ENCODE peak calls at places on chromosome 19, in five cellular contexts. One of them, this sample, is unnamed.

GRCh38 chr19:16325671-16326400 is 1.2 kb downstream of the KLF2 start:
- DNase-seq in transverse colon: peak
- DNase-seq in upper lobe of right lung: peak
- DNase-seq in omental fat pad: no peak
- DNase-seq in left ventricle myocardium inferior: no peak
- DNase-seq in this sample: peak

GRCh38 chr19:42370068-42370520 is 20.0 kb downstream of the CNFN start:
- DNase-seq in transverse colon: no peak
- DNase-seq in upper lobe of right lung: no peak
- DNase-seq in omental fat pad: no peak
- DNase-seq in left ventricle myocardium inferior: no peak
- DNase-seq in this sample: no peak

GRCh38 chr19:39341122-39341719 is 1.0 kb upstream of the SAMD4B start:
- DNase-seq in transverse colon: peak
- DNase-seq in upper lobe of right lung: no peak
- DNase-seq in omental fat pad: no peak
- DNase-seq in left ventricle myocardium inferior: peak
- DNase-seq in this sample: peak

GRCh38 chr19:37505958-37506386 is 767 bp upstream of the ZNF793 start:
- DNase-seq in transverse colon: no peak
- DNase-seq in upper lobe of right lung: no peak
- DNase-seq in omental fat pad: no peak
- DNase-seq in left ventricle myocardium inferior: no peak
- DNase-seq in this sample: no peak

GRCh38 chr19:18951721-18952281 is 10.8 kb upstream of the HOMER3 start:
- DNase-seq in transverse colon: no peak
- DNase-seq in upper lobe of right lung: no peak
- DNase-seq in omental fat pad: no peak
- DNase-seq in left ventricle myocardium inferior: no peak
- DNase-seq in this sample: no peak

GRCh38 chr19:28341810-28342350 is 871.1 kb downstream of the UQCRFS1 start:
- DNase-seq in transverse colon: no peak
- DNase-seq in upper lobe of right lung: no peak
- DNase-seq in omental fat pad: no peak
- DNase-seq in left ventricle myocardium inferior: no peak
- DNase-seq in this sample: no peak

GRCh38 chr19:51887522-51888498 is at the start of gene ZNF577:
- DNase-seq in transverse colon: peak
- DNase-seq in upper lobe of right lung: peak
- DNase-seq in omental fat pad: peak
- DNase-seq in left ventricle myocardium inferior: peak
- DNase-seq in this sample: peak

GRCh38 chr19:35220315-35220921 is 8.1 kb downstream of the FAM187B start:
- DNase-seq in transverse colon: no peak
- DNase-seq in upper lobe of right lung: no peak
- DNase-seq in omental fat pad: no peak
- DNase-seq in left ventricle myocardium inferior: no peak
- DNase-seq in this sample: no peak

GRCh38 chr19:27746691-27747380 is 1466.1 kb downstream of the UQCRFS1 start:
- DNase-seq in transverse colon: peak
- DNase-seq in upper lobe of right lung: peak
- DNase-seq in omental fat pad: no peak
- DNase-seq in left ventricle myocardium inferior: peak
- DNase-seq in this sample: peak

GRCh38 chr19:23101241-23101640 is 15.6 kb upstream of the ZNF730 start:
- DNase-seq in transverse colon: no peak
- DNase-seq in upper lobe of right lung: no peak
- DNase-seq in omental fat pad: no peak
- DNase-seq in left ventricle myocardium inferior: no peak
- DNase-seq in this sample: no peak

GRCh38 chr19:18097993-18098890 is 664 bp downstream of the MAST3 start:
- DNase-seq in transverse colon: no peak
- DNase-seq in upper lobe of right lung: no peak
- DNase-seq in omental fat pad: no peak
- DNase-seq in left ventricle myocardium inferior: no peak
- DNase-seq in this sample: no peak

GRCh38 chr19:31100945-31101344 is 248.3 kb downstream of the TSHZ3 start:
- DNase-seq in transverse colon: no peak
- DNase-seq in upper lobe of right lung: no peak
- DNase-seq in omental fat pad: no peak
- DNase-seq in left ventricle myocardium inferior: no peak
- DNase-seq in this sample: no peak

GRCh38 chr19:40393894-40394815 is 4.2 kb upstream of the HIPK4 start:
- DNase-seq in transverse colon: no peak
- DNase-seq in upper lobe of right lung: no peak
- DNase-seq in omental fat pad: no peak
- DNase-seq in left ventricle myocardium inferior: no peak
- DNase-seq in this sample: no peak

GRCh38 chr19:40394816-40395210 is 4.8 kb upstream of the HIPK4 start:
- DNase-seq in transverse colon: no peak
- DNase-seq in upper lobe of right lung: no peak
- DNase-seq in omental fat pad: no peak
- DNase-seq in left ventricle myocardium inferior: no peak
- DNase-seq in this sample: no peak

GRCh38 chr19:40390084-40390742 is at the start of gene HIPK4:
- DNase-seq in transverse colon: no peak
- DNase-seq in upper lobe of right lung: no peak
- DNase-seq in omental fat pad: no peak
- DNase-seq in left ventricle myocardium inferior: no peak
- DNase-seq in this sample: no peak

GRCh38 chr19:40392123-40392522 is 2.1 kb upstream of the HIPK4 start:
- DNase-seq in transverse colon: no peak
- DNase-seq in upper lobe of right lung: no peak
- DNase-seq in omental fat pad: no peak
- DNase-seq in left ventricle myocardium inferior: no peak
- DNase-seq in this sample: no peak

GRCh38 chr19:40392894-40393517 is 3.0 kb upstream of the HIPK4 start:
- DNase-seq in transverse colon: peak
- DNase-seq in upper lobe of right lung: peak
- DNase-seq in omental fat pad: no peak
- DNase-seq in left ventricle myocardium inferior: no peak
- DNase-seq in this sample: no peak
- TF ChIP-seq CTCF in transverse colon: peak
- TF ChIP-seq CTCF in upper lobe of right lung: peak
- TF ChIP-seq CTCF in omental fat pad: no peak
- TF ChIP-seq CTCF in left ventricle myocardium inferior: peak
- TF ChIP-seq CTCF in this sample: no peak

GRCh38 chr19:55069137-55069858 is 6.3 kb upstream of the RDH13 start:
- DNase-seq in transverse colon: peak
- DNase-seq in upper lobe of right lung: peak
- DNase-seq in omental fat pad: no peak
- DNase-seq in left ventricle myocardium inferior: no peak
- DNase-seq in this sample: no peak
- TF ChIP-seq CTCF in transverse colon: peak
- TF ChIP-seq CTCF in upper lobe of right lung: no peak
- TF ChIP-seq CTCF in omental fat pad: no peak
- TF ChIP-seq CTCF in left ventricle myocardium inferior: no peak
- TF ChIP-seq CTCF in this sample: no peak

GRCh38 chr19:2476451-2477140 is 669 bp downstream of the GADD45B start:
- DNase-seq in transverse colon: peak
- DNase-seq in upper lobe of right lung: peak
- DNase-seq in omental fat pad: no peak
- DNase-seq in left ventricle myocardium inferior: peak
- DNase-seq in this sample: peak
- TF ChIP-seq CTCF in transverse colon: no peak
- TF ChIP-seq CTCF in upper lobe of right lung: no peak
- TF ChIP-seq CTCF in omental fat pad: no peak
- TF ChIP-seq CTCF in left ventricle myocardium inferior: no peak
- TF ChIP-seq CTCF in this sample: no peak

DNA sequence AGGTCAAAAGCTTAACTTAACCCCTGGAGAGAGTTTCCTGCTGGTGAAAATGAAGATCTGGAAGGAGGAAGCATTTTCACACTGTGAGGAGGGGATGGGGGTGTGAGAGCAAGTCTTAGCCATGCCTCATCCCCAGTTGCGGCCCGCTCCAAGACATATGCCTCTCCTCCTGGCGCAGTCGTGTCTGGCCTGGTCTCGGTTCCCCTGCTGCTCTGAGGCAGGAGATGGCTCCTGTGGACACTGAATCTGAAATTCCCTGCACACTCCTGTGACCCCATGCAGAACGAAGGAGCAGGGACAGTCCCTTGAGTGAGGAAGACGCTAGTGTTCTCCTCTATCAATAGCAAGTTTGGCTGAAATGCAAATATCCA is 350 bp upstream of the ZNF69 start:
- DNase-seq in transverse colon: no peak
- DNase-seq in upper lobe of right lung: no peak
- DNase-seq in omental fat pad: no peak
- DNase-seq in left ventricle myocardium inferior: no peak
- DNase-seq in this sample: no peak
- TF ChIP-seq CTCF in transverse colon: no peak
- TF ChIP-seq CTCF in upper lobe of right lung: no peak
- TF ChIP-seq CTCF in omental fat pad: no peak
- TF ChIP-seq CTCF in left ventricle myocardium inferior: no peak
- TF ChIP-seq CTCF in this sample: no peak

GRCh38 chr19:4831351-4832340 is at the start of gene TICAM1:
- DNase-seq in transverse colon: peak
- DNase-seq in upper lobe of right lung: peak
- DNase-seq in omental fat pad: peak
- DNase-seq in left ventricle myocardium inferior: peak
- DNase-seq in this sample: peak
- TF ChIP-seq CTCF in transverse colon: peak
- TF ChIP-seq CTCF in upper lobe of right lung: no peak
- TF ChIP-seq CTCF in omental fat pad: no peak
- TF ChIP-seq CTCF in left ventricle myocardium inferior: peak
- TF ChIP-seq CTCF in this sample: peak

GRCh38 chr19:4454952-4455738 is 2.4 kb downstream of the UBXN6 start:
- DNase-seq in transverse colon: no peak
- DNase-seq in upper lobe of right lung: no peak
- DNase-seq in omental fat pad: no peak
- DNase-seq in left ventricle myocardium inferior: no peak
- DNase-seq in this sample: no peak

GRCh38 chr19:4456843-4457653 is 546 bp downstream of the UBXN6 start:
- DNase-seq in transverse colon: peak
- DNase-seq in upper lobe of right lung: no peak
- DNase-seq in omental fat pad: no peak
- DNase-seq in left ventricle myocardium inferior: peak
- DNase-seq in this sample: peak

GRCh38 chr19:4454621-4454951 is 3.0 kb downstream of the UBXN6 start:
- DNase-seq in transverse colon: no peak
- DNase-seq in upper lobe of right lung: no peak
- DNase-seq in omental fat pad: no peak
- DNase-seq in left ventricle myocardium inferior: no peak
- DNase-seq in this sample: no peak

GRCh38 chr19:4456566-4456842 is 1.1 kb downstream of the UBXN6 start:
- DNase-seq in transverse colon: peak
- DNase-seq in upper lobe of right lung: no peak
- DNase-seq in omental fat pad: no peak
- DNase-seq in left ventricle myocardium inferior: no peak
- DNase-seq in this sample: peak

GRCh38 chr19:4455742-4456565 is 1.6 kb downstream of the UBXN6 start:
- DNase-seq in transverse colon: peak
- DNase-seq in upper lobe of right lung: peak
- DNase-seq in omental fat pad: no peak
- DNase-seq in left ventricle myocardium inferior: peak
- DNase-seq in this sample: no peak
- TF ChIP-seq CTCF in transverse colon: no peak
- TF ChIP-seq CTCF in upper lobe of right lung: no peak
- TF ChIP-seq CTCF in omental fat pad: no peak
- TF ChIP-seq CTCF in left ventricle myocardium inferior: no peak
- TF ChIP-seq CTCF in this sample: no peak

GRCh38 chr19:46006411-46006810 is 11.1 kb downstream of the CCDC61 start:
- DNase-seq in transverse colon: no peak
- DNase-seq in upper lobe of right lung: no peak
- DNase-seq in omental fat pad: no peak
- DNase-seq in left ventricle myocardium inferior: no peak
- DNase-seq in this sample: no peak
- TF ChIP-seq CTCF in transverse colon: no peak
- TF ChIP-seq CTCF in upper lobe of right lung: no peak
- TF ChIP-seq CTCF in omental fat pad: no peak
- TF ChIP-seq CTCF in left ventricle myocardium inferior: no peak
- TF ChIP-seq CTCF in this sample: no peak

GRCh38 chr19:50854636-50855410 is at the start of gene KLK3:
- DNase-seq in transverse colon: no peak
- DNase-seq in upper lobe of right lung: no peak
- DNase-seq in omental fat pad: no peak
- DNase-seq in left ventricle myocardium inferior: no peak
- DNase-seq in this sample: no peak
- TF ChIP-seq CTCF in transverse colon: no peak
- TF ChIP-seq CTCF in upper lobe of right lung: no peak
- TF ChIP-seq CTCF in omental fat pad: no peak
- TF ChIP-seq CTCF in left ventricle myocardium inferior: no peak
- TF ChIP-seq CTCF in this sample: no peak

GRCh38 chr19:54024660-54025059 is 33.2 kb downstream of the CACNG6 start:
- DNase-seq in transverse colon: no peak
- DNase-seq in upper lobe of right lung: no peak
- DNase-seq in omental fat pad: no peak
- DNase-seq in left ventricle myocardium inferior: no peak
- DNase-seq in this sample: no peak

GRCh38 chr19:54026656-54027055 is 35.2 kb downstream of the CACNG6 start:
- DNase-seq in transverse colon: no peak
- DNase-seq in upper lobe of right lung: no peak
- DNase-seq in omental fat pad: no peak
- DNase-seq in left ventricle myocardium inferior: no peak
- DNase-seq in this sample: no peak

GRCh38 chr19:54035215-54036178 is 28.2 kb downstream of the VSTM1 start:
- DNase-seq in transverse colon: no peak
- DNase-seq in upper lobe of right lung: no peak
- DNase-seq in omental fat pad: no peak
- DNase-seq in left ventricle myocardium inferior: no peak
- DNase-seq in this sample: no peak

GRCh38 chr19:54030895-54031586 is 32.7 kb downstream of the VSTM1 start:
- DNase-seq in transverse colon: no peak
- DNase-seq in upper lobe of right lung: no peak
- DNase-seq in omental fat pad: no peak
- DNase-seq in left ventricle myocardium inferior: no peak
- DNase-seq in this sample: no peak

DNA sequence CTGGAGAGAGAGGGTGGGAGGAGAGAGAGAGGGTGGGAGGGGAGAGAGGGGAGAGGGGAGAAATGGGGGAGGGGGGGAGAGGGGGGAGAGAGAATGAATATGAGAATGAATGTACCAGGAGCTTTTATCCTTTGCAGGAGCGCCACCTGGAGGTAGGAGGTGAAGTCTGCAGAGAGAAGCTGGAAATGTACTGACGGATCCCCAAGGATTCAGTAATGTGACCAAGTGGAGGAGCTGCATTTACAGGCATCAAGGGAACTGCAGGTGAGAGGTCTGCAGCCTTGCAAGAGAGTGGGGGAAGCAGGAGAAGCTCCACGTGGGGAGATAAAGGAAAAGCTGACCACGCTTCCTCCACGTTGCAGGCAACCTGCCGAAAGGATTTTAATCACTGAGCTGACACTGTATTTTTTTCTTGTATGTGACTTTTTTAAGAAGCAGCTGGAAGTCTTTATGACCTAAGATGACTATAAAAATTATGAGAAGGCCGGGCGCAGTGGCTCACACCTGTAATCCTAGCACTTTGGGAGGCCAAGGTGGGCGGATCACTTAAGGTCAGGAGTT is 33.7 kb downstream of the VSTM1 start:
- DNase-seq in transverse colon: peak
- DNase-seq in upper lobe of right lung: no peak
- DNase-seq in omental fat pad: peak
- DNase-seq in left ventricle myocardium inferior: peak
- DNase-seq in this sample: peak
- TF ChIP-seq CTCF in transverse colon: peak
- TF ChIP-seq CTCF in upper lobe of right lung: peak
- TF ChIP-seq CTCF in omental fat pad: no peak
- TF ChIP-seq CTCF in left ventricle myocardium inferior: peak
- TF ChIP-seq CTCF in this sample: peak